ENCODE peak calls at places on chromosome 19, in ten cellular contexts. D is HCT116; S is AG04450; L is body of pancreas; W is SJSA1; N is heart right ventricle; I is osteoblast; A is CD4-positive, alpha-beta T cell; M is neuronal stem cell; O is psoas muscle. T is an unnamed sample.

GRCh38 chr19:49546825-49547565 is 19.2 kb downstream of the RCN3 start:
- DNase-seq in S (peak; percentile 86), D (peak; percentile 85), N (no peak), M (peak; percentile 93), L (peak; percentile 87), A (no peak), I (peak; percentile 95), O (no peak), W (peak; percentile 89), T (peak; percentile 66)

GRCh38 chr19:13554506-13555235 is 48.4 kb upstream of the CACNA1A start:
- DNase-seq in L (no peak), I (no peak), A (no peak), S (no peak), N (no peak), D (no peak), W (no peak), O (no peak), M (no peak), T (no peak)

GRCh38 chr19:277131-277530 is 14.1 kb downstream of the PLPP2 start:
- DNase-seq in A (no peak), N (no peak), S (no peak), W (no peak), I (peak; percentile 23), L (no peak), D (no peak), O (peak; percentile 24), M (no peak), T (no peak)

GRCh38 chr19:2208975-2209374 is 27.2 kb downstream of the PLEKHJ1 start:
- DNase-seq in W (no peak), O (no peak), M (no peak), S (no peak), I (no peak), N (no peak), D (no peak), A (no peak), L (no peak), T (no peak)

GRCh38 chr19:49850221-49850486 is 805 bp upstream of the PTOV1 start:
- DNase-seq in A (no peak), N (no peak), S (no peak), O (no peak), W (no peak), D (no peak), L (no peak), M (no peak), I (no peak), T (peak; percentile 35)

GRCh38 chr19:40279120-40279551 is 6.0 kb downstream of the AKT2 start:
- DNase-seq in O (peak; percentile 87), A (no peak), W (no peak), I (no peak), S (peak; percentile 8), M (no peak), D (no peak), N (peak; percentile 79), L (no peak), T (peak; percentile 67)

GRCh38 chr19:29606420-29606747 is 301 bp downstream of the POP4 start:
- DNase-seq in M (no peak), N (no peak), D (no peak), W (no peak), L (no peak), A (no peak), O (no peak), S (no peak), I (no peak), T (no peak)

GRCh38 chr19:12733907-12734214 is 623 bp downstream of the TRIR start:
- DNase-seq in A (no peak), D (no peak), L (no peak), N (no peak), O (no peak), M (no peak), I (no peak), S (no peak), W (no peak), T (no peak)

GRCh38 chr19:6528544-6529121 is 2.2 kb upstream of the TNFSF9 start:
- DNase-seq in O (peak; percentile 81), L (peak; percentile 48), I (peak; percentile 73), N (peak; percentile 67), D (no peak), A (no peak), M (no peak), S (no peak), W (no peak), T (peak; percentile 28)

GRCh38 chr19:46745521-46746280 is at the start of gene FKRP:
- DNase-seq in M (no peak), A (no peak), O (no peak), S (no peak), L (no peak), W (no peak), N (peak; percentile 55), I (peak; percentile 95), D (no peak), T (peak; percentile 48)

GRCh38 chr19:49770529-49770928 is 3.7 kb downstream of the AP2A1 start:
- DNase-seq in O (no peak), I (no peak), W (no peak), D (no peak), M (no peak), A (no peak), N (no peak), L (no peak), S (no peak), T (no peak)

GRCh38 chr19:56577719-56578602 is 10.7 kb downstream of the ZNF470 start:
- DNase-seq in N (no peak), S (no peak), I (no peak), M (no peak), L (no peak), D (no peak), O (no peak), A (no peak), W (no peak), T (no peak)

GRCh38 chr19:56573914-56574313 is 6.6 kb downstream of the ZNF470 start:
- DNase-seq in A (no peak), L (no peak), D (no peak), N (no peak), O (no peak), M (no peak), S (no peak), W (no peak), I (no peak), T (no peak)
- H3K9me3 ChIP-seq in A (peaks cover 96% of the 10 kb centered on the region), L (no peaks in the 10 kb centered on the region), D (peaks cover 33% of the 10 kb centered on the region), N (peaks cover 52% of the 10 kb centered on the region), O (peaks cover 92% of the 10 kb centered on the region), M (peaks cover 98% of the 10 kb centered on the region), S (peaks cover 40% of the 10 kb centered on the region), W (peaks cover 34% of the 10 kb centered on the region), I (peaks cover 51% of the 10 kb centered on the region), T (peaks cover 79% of the 10 kb centered on the region)

DNA sequence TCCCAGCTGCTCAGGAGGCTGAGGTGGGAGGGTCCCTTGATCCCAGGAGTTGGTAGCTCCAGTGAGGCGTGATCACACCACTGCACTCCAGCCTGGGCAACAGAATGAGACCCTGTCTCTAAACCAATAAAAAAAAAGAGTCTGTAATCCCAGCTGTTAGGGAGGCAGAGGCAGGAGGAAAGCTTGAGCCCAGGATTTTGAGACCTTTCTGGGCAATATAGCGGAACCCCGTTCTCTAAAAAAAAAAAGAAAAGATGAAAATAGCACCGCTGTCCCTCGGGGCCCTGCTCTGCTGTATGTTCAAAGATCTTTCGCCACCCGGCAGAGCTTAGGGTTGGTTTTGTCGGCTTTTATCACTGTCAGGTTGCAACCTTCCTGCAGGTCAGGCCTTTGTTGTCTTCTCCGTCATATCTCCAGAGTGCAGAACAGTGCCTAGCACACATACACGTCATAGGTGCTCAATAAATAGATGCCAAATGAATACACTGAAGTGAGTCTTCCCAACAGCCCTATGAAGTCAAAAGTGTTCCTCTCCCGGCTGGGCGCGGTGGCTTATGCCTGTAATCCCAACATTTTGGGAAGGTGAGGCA is 13.4 kb upstream of the BCAM start:
- DNase-seq in M (no peak), I (no peak), N (no peak), D (no peak), O (no peak), W (no peak), A (no peak), S (no peak), L (no peak), T (no peak)
- H3K9me3 ChIP-seq in M (no peaks in the 10 kb centered on the region), I (no peaks in the 10 kb centered on the region), N (no peaks in the 10 kb centered on the region), D (no peaks in the 10 kb centered on the region), O (no peaks in the 10 kb centered on the region), W (no peaks in the 10 kb centered on the region), A (no peaks in the 10 kb centered on the region), S (no peaks in the 10 kb centered on the region), L (no peaks in the 10 kb centered on the region), T (no peaks in the 10 kb centered on the region)

GRCh38 chr19:14843169-14843568 is 5.6 kb downstream of the OR7A10 start:
- DNase-seq in N (no peak), O (no peak), L (no peak), A (no peak), D (no peak), I (no peak), W (no peak), M (no peak), S (no peak), T (no peak)

GRCh38 chr19:14843587-14843986 is 5.1 kb downstream of the OR7A10 start:
- DNase-seq in M (no peak), D (no peak), N (no peak), L (no peak), W (no peak), O (no peak), A (no peak), S (no peak), I (no peak), T (no peak)

GRCh38 chr19:14848822-14849221 is at the start of gene OR7A10:
- DNase-seq in D (no peak), L (no peak), M (no peak), W (no peak), A (no peak), O (no peak), S (no peak), N (no peak), I (no peak), T (no peak)
- H3K9me3 ChIP-seq in D (no peaks in the 10 kb centered on the region), L (no peaks in the 10 kb centered on the region), M (no peaks in the 10 kb centered on the region), W (no peaks in the 10 kb centered on the region), A (no peaks in the 10 kb centered on the region), O (no peaks in the 10 kb centered on the region), S (no peaks in the 10 kb centered on the region), N (no peaks in the 10 kb centered on the region), I (no peaks in the 10 kb centered on the region), T (no peaks in the 10 kb centered on the region)

GRCh38 chr19:56712609-56713008 is 41.1 kb upstream of the ZNF835 start:
- DNase-seq in D (no peak), A (no peak), N (no peak), L (peak; percentile 20), W (no peak), S (no peak), M (peak; percentile 42), O (no peak), I (no peak), T (no peak)

GRCh38 chr19:56705939-56706338 is 34.4 kb upstream of the ZNF835 start:
- DNase-seq in S (no peak), W (no peak), N (no peak), D (no peak), I (no peak), L (no peak), M (no peak), A (no peak), O (no peak), T (no peak)

GRCh38 chr19:56710437-56710836 is 38.9 kb upstream of the ZNF835 start:
- DNase-seq in L (no peak), N (no peak), A (no peak), S (no peak), O (no peak), D (no peak), M (no peak), I (no peak), W (no peak), T (no peak)

GRCh38 chr19:56701895-56702294 is 30.3 kb upstream of the ZNF835 start:
- DNase-seq in D (no peak), A (no peak), S (no peak), M (no peak), L (no peak), O (no peak), W (no peak), I (no peak), N (no peak), T (no peak)

GRCh38 chr19:56707821-56708220 is 36.3 kb upstream of the ZNF835 start:
- DNase-seq in W (no peak), I (no peak), D (no peak), A (no peak), M (no peak), S (no peak), L (no peak), O (no peak), N (no peak), T (no peak)
- H3K9me3 ChIP-seq in W (peaks cover 6% of the 10 kb centered on the region), I (no peaks in the 10 kb centered on the region), D (peaks cover 19% of the 10 kb centered on the region), A (peaks cover 14% of the 10 kb centered on the region), M (peaks cover 4% of the 10 kb centered on the region), S (peaks cover 16% of the 10 kb centered on the region), L (no peaks in the 10 kb centered on the region), O (peaks cover 15% of the 10 kb centered on the region), N (no peaks in the 10 kb centered on the region), T (no peaks in the 10 kb centered on the region)

T was measured in uterus.